ENCODE peak calls at places on chromosomes 6 and 20, in seven cellular contexts. W is mesothelial cell of epicardium, P is Daoy, T is lower lobe of right lung, L is AG04449, A is activated gamma-delta T cell treated with Interleukin-2 at 50 U/mL for 16 hours, V is DMS153. Z is an unnamed sample.

GRCh38 chr20:62984666-62985065 is 22.1 kb downstream of the BHLHE23 start:
- DNase-seq in L (no peak), P (no peak), W (no peak), A (no peak), V (peak), T (no peak), Z (no peak)

GRCh38 chr20:50121858-50122271 is 8.9 kb upstream of the UBE2V1 start:
- DNase-seq in W (no peak), V (no peak), T (no peak), A (no peak), P (peak), L (no peak), Z (peak)

GRCh38 chr6:28203201-28203600 is 21.9 kb upstream of the ZSCAN9 start:
- DNase-seq in V (no peak), A (no peak), T (no peak), W (no peak), L (no peak), P (no peak), Z (peak)

GRCh38 chr20:30484749-30485070 is 772.8 kb upstream of the DEFB115 start:
- DNase-seq in T (no peak), V (no peak), L (no peak), A (no peak), W (no peak), P (no peak), Z (no peak)

GRCh38 chr6:169837529-169838250 is 86.3 kb downstream of the ERMARD start:
- DNase-seq in A (no peak), P (no peak), L (no peak), W (peak), V (no peak), T (no peak), Z (no peak)

GRCh38 chr6:22290045-22290444 is 6.8 kb downstream of the PRL start:
- DNase-seq in L (no peak), T (no peak), W (no peak), V (no peak), P (no peak), A (no peak), Z (no peak)

GRCh38 chr6:41733707-41734665 is 1.4 kb downstream of the TFEB start:
- DNase-seq in L (no peak), P (peak), A (peak), V (peak), T (peak), W (peak), Z (peak)

GRCh38 chr6:44373787-44374186 is 13.7 kb upstream of the CDC5L start:
- DNase-seq in L (no peak), T (no peak), V (no peak), P (peak), A (no peak), W (no peak), Z (no peak)

GRCh38 chr6:99093781-99094180 is 146.0 kb upstream of the FBXL4 start:
- DNase-seq in W (no peak), P (no peak), V (no peak), L (no peak), A (no peak), T (no peak), Z (no peak)

GRCh38 chr20:21562656-21563055 is 48.8 kb upstream of the NKX2-2 start:
- DNase-seq in W (no peak), T (no peak), P (no peak), L (no peak), V (no peak), A (no peak), Z (no peak)

GRCh38 chr20:18007534-18008292 is 38.9 kb downstream of the MGME1 start:
- DNase-seq in L (no peak), A (no peak), V (no peak), W (no peak), T (no peak), P (no peak), Z (no peak)

GRCh38 chr6:8941578-8941977 is 506.2 kb upstream of the SLC35B3 start:
- DNase-seq in P (no peak), V (no peak), A (no peak), L (no peak), T (no peak), W (no peak), Z (no peak)

GRCh38 chr20:45902199-45902701 is 9.7 kb downstream of the PLTP start:
- DNase-seq in A (no peak), V (no peak), T (no peak), L (no peak), P (no peak), W (no peak), Z (no peak)

GRCh38 chr6:134546962-134547645 is 229.2 kb upstream of the SGK1 start:
- DNase-seq in P (no peak), T (no peak), W (no peak), L (no peak), A (no peak), V (no peak), Z (no peak)

GRCh38 chr6:16206595-16207037 is 31.8 kb upstream of the GMPR start:
- DNase-seq in W (peak), P (peak), V (peak), T (no peak), L (peak), A (peak), Z (peak)

GRCh38 chr6:131037194-131037897 is 25.7 kb downstream of the EPB41L2 start:
- DNase-seq in A (no peak), V (no peak), W (no peak), T (no peak), P (no peak), L (no peak), Z (no peak)

GRCh38 chr20:20741067-20742045 is 28.9 kb upstream of the RALGAPA2 start:
- DNase-seq in A (no peak), P (no peak), V (no peak), W (no peak), L (no peak), T (no peak), Z (no peak)

GRCh38 chr6:125104425-125104824 is 49.1 kb upstream of the TPD52L1 start:
- DNase-seq in V (peak), T (no peak), P (no peak), W (no peak), L (peak), A (no peak), Z (no peak)

GRCh38 chr20:38805502-38805957 is at the start of gene PPP1R16B:
- DNase-seq in V (no peak), P (peak), T (peak), W (peak), L (no peak), A (peak), Z (peak)

GRCh38 chr6:143939364-143939763 is 68.7 kb downstream of the PLAGL1 start:
- DNase-seq in P (no peak), L (no peak), A (no peak), V (no peak), T (no peak), W (no peak), Z (no peak)

GRCh38 chr20:46939031-46939430 is 44.4 kb downstream of the EYA2 start:
- DNase-seq in V (no peak), P (no peak), A (no peak), W (no peak), L (no peak), T (no peak), Z (peak)

GRCh38 chr20:17452441-17452840 is 78.7 kb downstream of the BFSP1 start:
- DNase-seq in P (no peak), T (no peak), A (no peak), W (no peak), V (no peak), L (no peak), Z (no peak)

GRCh38 chr6:41518118-41518517 is 28.1 kb upstream of the FOXP4 start:
- DNase-seq in V (peak), A (no peak), W (no peak), T (peak), L (no peak), P (no peak), Z (peak)

Z was measured in H9.